ENCODE peak calls at places on chromosome 18, in five cellular contexts. L, M, Y, Z and T are unnamed samples.

GRCh38 chr18:31386683-31387082 is 10.1 kb downstream of the DSG4 start:
- DNase-seq in L (no peak), Z (no peak), M (no peak), Y (peak; percentile 56), T (no peak)

GRCh38 chr18:59876310-59876626 is 23.5 kb upstream of the PMAIP1 start:
- DNase-seq in L (no peak), M (no peak), Z (no peak), Y (no peak), T (no peak)

GRCh38 chr18:77461062-77461693 is 211.5 kb downstream of the GALR1 start:
- DNase-seq in Z (no peak), L (no peak), Y (no peak), M (no peak), T (no peak)

GRCh38 chr18:44579028-44579692 is 101.5 kb upstream of the SETBP1 start:
- DNase-seq in Y (no peak), M (peak; percentile 16), L (peak; percentile 14), Z (no peak), T (no peak)

GRCh38 chr18:26008096-26008495 is 82.3 kb downstream of the SS18 start:
- DNase-seq in Y (no peak), Z (no peak), M (no peak), L (no peak), T (no peak)

GRCh38 chr18:28526196-28526595 is 349.3 kb upstream of the CDH2 start:
- DNase-seq in Y (no peak), Z (no peak), L (no peak), M (no peak), T (no peak)

GRCh38 chr18:58813090-58813489 is 51.6 kb upstream of the ZNF532 start:
- DNase-seq in Y (no peak), L (no peak), Z (no peak), M (no peak), T (no peak)

GRCh38 chr18:55546873-55547704 is 40.9 kb downstream of the TCF4 start:
- DNase-seq in L (no peak), Z (no peak), Y (no peak), M (peak; percentile 39), T (peak; percentile 20)

GRCh38 chr18:23887035-23887434 is 127.5 kb upstream of the TTC39C start:
- DNase-seq in M (peak; percentile 88), Z (no peak), L (no peak), Y (peak; percentile 42), T (no peak)

GRCh38 chr18:50428531-50429206 is 53.8 kb downstream of the SKA1 start:
- DNase-seq in M (no peak), Y (no peak), L (no peak), Z (no peak), T (no peak)

GRCh38 chr18:9401166-9401565 is 66.6 kb downstream of the TWSG1 start:
- DNase-seq in Y (no peak), Z (no peak), M (no peak), L (no peak), T (no peak)

GRCh38 chr18:42113529-42114191 is 158.6 kb downstream of the PIK3C3 start:
- DNase-seq in L (no peak), M (no peak), Y (no peak), Z (no peak), T (no peak)